ENCODE peak calls at places on chromosome 2, in seven cellular contexts. B is GM12878, E is SK-N-SH, G is HepG2, W is H1, V is HCT116, O is K562. S is an unnamed sample.

GRCh38 chr2:149994057-149994728 is 406.6 kb upstream of the MMADHC start:
- DNase-seq in O (no peak), E (no peak), V (peak), W (no peak), G (peak), B (no peak), S (peak)

GRCh38 chr2:176107731-176108181 is 676 bp downstream of the HOXD11 start:
- DNase-seq in V (no peak), B (no peak), E (peak), W (peak), G (no peak), O (no peak), S (no peak)

GRCh38 chr2:100941646-100942240 is 60.3 kb upstream of the RPL31 start:
- DNase-seq in B (no peak), O (no peak), W (no peak), G (no peak), E (no peak), V (no peak), S (no peak)

GRCh38 chr2:88221365-88221942 is 51.3 kb downstream of the THNSL2 start:
- DNase-seq in E (no peak), W (no peak), G (no peak), O (no peak), V (no peak), B (no peak), S (no peak)

GRCh38 chr2:73987109-73987947 is 2.6 kb downstream of the TET3 start:
- DNase-seq in B (no peak), O (peak), W (no peak), V (no peak), E (peak), G (no peak), S (peak)

GRCh38 chr2:187102381-187102780 is 253.4 kb upstream of the ZSWIM2 start:
- DNase-seq in W (no peak), G (no peak), V (no peak), O (no peak), E (no peak), B (no peak), S (no peak)

GRCh38 chr2:11534078-11534745 is 367 bp downstream of the GREB1 start:
- DNase-seq in V (no peak), E (no peak), G (no peak), W (no peak), B (no peak), O (no peak), S (no peak)

GRCh38 chr2:69810550-69810949 is 18.9 kb upstream of the GMCL1 start:
- DNase-seq in O (no peak), E (no peak), V (no peak), G (no peak), B (no peak), W (peak), S (no peak)

GRCh38 chr2:226911932-226912331 is 76.1 kb downstream of the RHBDD1 start:
- DNase-seq in G (no peak), B (no peak), O (no peak), W (no peak), E (no peak), V (no peak), S (no peak)

GRCh38 chr2:120442923-120443571 is 97.1 kb downstream of the INHBB start:
- DNase-seq in V (peak), O (peak), G (no peak), E (no peak), W (peak), B (no peak), S (no peak)

GRCh38 chr2:120446236-120447121 is 100.5 kb downstream of the INHBB start:
- DNase-seq in G (no peak), O (no peak), W (no peak), V (no peak), B (no peak), E (no peak), S (no peak)

GRCh38 chr2:120445431-120446143 is 99.7 kb downstream of the INHBB start:
- DNase-seq in E (no peak), G (peak), W (no peak), B (no peak), O (peak), V (peak), S (no peak)

GRCh38 chr2:120443946-120444345 is 98.0 kb downstream of the INHBB start:
- DNase-seq in W (no peak), V (no peak), E (no peak), G (no peak), O (no peak), B (no peak), S (no peak)

GRCh38 chr2:120444691-120445240 is 98.8 kb downstream of the INHBB start:
- DNase-seq in G (no peak), B (no peak), V (no peak), E (no peak), O (no peak), W (no peak), S (no peak)
- TF ChIP-seq JUND in G (no peak), B (no peak), V (no peak), E (no peak), O (no peak), W (no peak), S (no peak)

GRCh38 chr2:1648241-1649102 is 95.8 kb downstream of the PXDN start:
- DNase-seq in V (no peak), W (no peak), E (no peak), B (no peak), O (no peak), G (no peak), S (no peak)
- TF ChIP-seq JUND in V (no peak), W (no peak), E (no peak), B (no peak), O (no peak), G (no peak), S (no peak)

DNA sequence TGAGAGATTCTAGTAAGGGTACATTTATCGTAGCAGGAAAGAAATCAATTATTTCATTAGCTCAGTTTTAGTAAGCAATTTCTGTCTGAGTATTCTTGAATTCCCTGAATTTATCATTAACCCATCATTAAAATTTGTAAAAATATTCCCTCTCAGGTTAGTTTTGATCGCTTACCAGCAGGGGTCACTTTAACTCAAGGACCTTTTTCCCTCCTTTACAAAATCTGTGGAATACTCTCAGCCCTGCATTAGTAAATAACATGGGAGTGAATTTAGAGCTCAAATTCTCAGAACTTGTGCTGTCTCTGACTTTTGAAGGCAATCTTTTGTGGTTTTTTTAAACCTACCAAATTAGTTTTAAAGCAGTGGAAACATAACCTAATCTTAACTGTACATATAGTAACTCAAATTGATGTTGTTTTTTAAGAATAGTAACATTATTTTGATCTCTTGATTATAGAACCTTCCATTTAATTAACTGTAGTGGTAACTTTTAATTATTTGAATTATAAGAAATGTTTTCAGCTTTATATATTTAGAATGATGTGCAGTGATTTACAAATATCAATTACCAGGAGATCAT is 97.2 kb downstream of the AGPS start:
- DNase-seq in G (peak), B (no peak), V (peak), E (peak), O (peak), W (no peak), S (no peak)
- TF ChIP-seq JUND in G (no peak), B (no peak), V (no peak), E (no peak), O (no peak), W (no peak), S (no peak)

DNA sequence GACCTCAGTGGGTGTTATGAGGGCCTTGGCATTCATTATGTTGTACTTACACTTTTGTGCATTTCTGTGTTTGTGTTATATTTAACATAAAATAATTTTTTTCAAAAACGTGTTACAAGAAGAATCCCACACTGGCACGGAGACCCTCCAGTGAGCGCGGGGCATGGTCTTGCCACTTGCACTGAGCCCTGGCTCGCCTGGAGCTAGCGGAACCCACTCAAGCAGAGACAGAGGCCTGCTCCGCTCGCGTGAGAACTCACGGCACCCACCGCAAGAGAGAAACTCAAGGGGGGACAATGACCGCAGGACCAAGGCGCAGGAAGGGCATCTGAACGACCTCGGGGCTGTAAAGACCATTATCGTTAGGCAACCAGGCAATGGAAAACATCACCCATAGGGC is 248.0 kb upstream of the SOX11 start:
- DNase-seq in B (no peak), O (no peak), W (no peak), V (no peak), E (no peak), G (no peak), S (no peak)
- TF ChIP-seq JUND in B (no peak), O (no peak), W (no peak), V (no peak), E (no peak), G (no peak), S (no peak)

DNA sequence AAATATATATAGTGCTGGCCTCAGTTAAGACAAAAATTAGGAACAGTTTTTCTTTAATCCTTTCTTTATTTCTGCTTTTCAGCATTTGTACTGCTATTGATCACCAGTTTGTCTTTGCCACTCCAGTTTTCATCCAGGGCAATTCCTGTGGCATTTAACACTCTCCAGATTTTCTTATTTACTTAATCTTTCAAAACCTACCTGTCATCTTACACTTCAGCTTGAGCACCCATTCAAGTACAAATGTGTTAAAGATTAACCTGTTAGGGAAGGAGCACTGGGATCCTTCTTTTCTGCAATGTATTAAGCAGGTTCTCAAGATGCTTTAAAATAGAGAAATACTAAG is 101.8 kb upstream of the SCN1A start:
- DNase-seq in V (no peak), O (no peak), B (no peak), E (no peak), W (no peak), G (peak), S (no peak)
- TF ChIP-seq JUND in V (no peak), O (no peak), B (no peak), E (no peak), W (no peak), G (no peak), S (no peak)

GRCh38 chr2:3500326-3500899 is 18.9 kb downstream of the ADI1 start:
- DNase-seq in B (no peak), E (no peak), O (no peak), V (no peak), G (no peak), W (no peak), S (no peak)

GRCh38 chr2:3503483-3503882 is 15.8 kb downstream of the ADI1 start:
- DNase-seq in E (no peak), G (no peak), B (no peak), W (no peak), O (no peak), V (no peak), S (no peak)

GRCh38 chr2:3504741-3505140 is 14.6 kb downstream of the ADI1 start:
- DNase-seq in B (no peak), W (no peak), E (no peak), G (no peak), O (no peak), V (no peak), S (no peak)

GRCh38 chr2:3503046-3503445 is 16.3 kb downstream of the ADI1 start:
- DNase-seq in E (no peak), V (no peak), G (no peak), B (no peak), O (no peak), W (no peak), S (no peak)

GRCh38 chr2:3505771-3506170 is 13.6 kb downstream of the ADI1 start:
- DNase-seq in W (no peak), E (no peak), B (no peak), G (no peak), V (no peak), O (no peak), S (no peak)
- TF ChIP-seq JUND in W (no peak), E (no peak), B (no peak), G (no peak), V (no peak), O (no peak), S (no peak)

GRCh38 chr2:49914281-49914680 is 760.0 kb upstream of the FSHR start:
- DNase-seq in G (no peak), B (no peak), V (no peak), E (no peak), O (no peak), W (no peak), S (peak)
- TF ChIP-seq JUND in G (no peak), B (no peak), V (no peak), E (no peak), O (no peak), W (no peak), S (no peak)

GRCh38 chr2:199404841-199405240 is 52.9 kb downstream of the SATB2 start:
- DNase-seq in O (no peak), B (no peak), W (no peak), G (no peak), E (no peak), V (no peak), S (no peak)
- TF ChIP-seq JUND in O (no peak), B (no peak), W (no peak), G (no peak), E (no peak), V (no peak), S (no peak)

DNA sequence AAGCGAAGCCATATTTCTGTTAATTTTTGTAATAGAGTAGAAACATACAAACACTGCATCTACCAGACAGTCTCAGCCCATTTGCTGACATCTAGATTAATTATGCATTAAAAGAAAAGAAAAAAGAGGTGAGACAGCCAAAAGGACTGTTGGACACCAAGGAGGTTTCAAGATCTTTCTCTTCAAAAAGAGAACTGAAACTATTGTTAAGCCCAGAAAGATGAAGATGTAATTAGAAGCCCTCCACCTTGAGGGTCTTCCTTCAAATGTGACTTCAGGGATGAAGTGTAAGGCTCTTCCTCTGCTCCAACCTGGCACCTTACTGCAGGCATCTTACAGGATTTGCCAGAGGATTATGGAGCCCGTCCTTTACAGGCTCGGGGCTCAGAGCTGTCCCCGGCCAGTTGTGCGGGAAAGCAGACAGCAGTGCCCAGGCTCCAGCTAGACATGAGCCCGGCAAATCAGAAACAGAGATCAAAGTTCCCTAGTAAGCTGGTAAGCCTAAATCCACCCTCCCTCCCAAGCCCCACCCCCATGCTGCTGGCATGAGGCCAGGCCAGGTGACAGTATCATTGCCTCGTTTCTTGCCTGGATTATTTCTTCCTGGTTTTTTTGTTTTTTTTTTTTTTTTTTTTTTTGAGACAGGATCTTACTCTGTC is 38.9 kb downstream of the ADI1 start:
- DNase-seq in B (no peak), E (no peak), V (no peak), W (no peak), O (no peak), G (peak), S (no peak)
- TF ChIP-seq JUND in B (no peak), E (no peak), V (no peak), W (no peak), O (no peak), G (no peak), S (no peak)

S was measured in T47D.